ENCODE peak calls at places on chromosomes 6 and 20, in five cellular contexts. T is CD8-positive, alpha-beta memory T cell; X is RWPE1; Q is MM.1S; G is H9. I is an unnamed sample.

GRCh38 chr6:108203189-108204119 is 37.6 kb downstream of the NR2E1 start:
- DNase-seq in T (no peak), X (no peak), Q (no peak), G (no peak), I (no peak)

GRCh38 chr6:73747293-73747692 is 51.3 kb downstream of the CD109 start:
- DNase-seq in T (no peak), X (no peak), Q (peak), G (no peak), I (no peak)

GRCh38 chr20:50528804-50529351 is 18.7 kb downstream of the PTPN1 start:
- DNase-seq in T (no peak), X (no peak), Q (no peak), G (no peak), I (no peak)

GRCh38 chr6:35300848-35301247 is 3.2 kb downstream of the DEF6 start:
- DNase-seq in T (peak), X (no peak), Q (no peak), G (no peak), I (peak)

GRCh38 chr6:33272358-33273128 is 668 bp downstream of the RPS18 start:
- DNase-seq in T (no peak), X (no peak), Q (no peak), G (no peak), I (no peak)

GRCh38 chr6:24534329-24534728 is 39.6 kb downstream of the ALDH5A1 start:
- DNase-seq in T (no peak), X (no peak), Q (no peak), G (no peak), I (no peak)

GRCh38 chr6:104548297-104548696 is 311.4 kb downstream of the HACE1 start:
- DNase-seq in T (no peak), X (no peak), Q (no peak), G (no peak), I (no peak)

GRCh38 chr6:115613488-115613887 is 447.2 kb downstream of the FRK start:
- DNase-seq in T (no peak), X (peak), Q (no peak), G (no peak), I (no peak)

GRCh38 chr6:26440977-26441358 is 664 bp downstream of the BTN3A3 start:
- DNase-seq in T (no peak), X (no peak), Q (no peak), G (no peak), I (no peak)

GRCh38 chr20:61724376-61724775 is 341.3 kb downstream of the TAF4 start:
- DNase-seq in T (no peak), X (no peak), Q (no peak), G (peak), I (no peak)

GRCh38 chr6:125906158-125906998 is 50.2 kb upstream of the HINT3 start:
- DNase-seq in T (peak), X (no peak), Q (peak), G (peak), I (peak)

GRCh38 chr6:4100655-4101054 is 21.7 kb upstream of the FAM217A start:
- DNase-seq in T (no peak), X (no peak), Q (no peak), G (no peak), I (no peak)

GRCh38 chr6:32153835-32154513 is at the start of gene PPT2:
- DNase-seq in T (peak), X (peak), Q (peak), G (peak), I (peak)

GRCh38 chr6:2643935-2644539 is 106.7 kb downstream of the MYLK4 start:
- DNase-seq in T (no peak), X (no peak), Q (no peak), G (no peak), I (no peak)

GRCh38 chr6:107869871-107870270 is 45.8 kb upstream of the SCML4 start:
- DNase-seq in T (no peak), X (no peak), Q (peak), G (no peak), I (no peak)

GRCh38 chr6:123659960-123660748 is 23.4 kb upstream of the TRDN start:
- DNase-seq in T (no peak), X (no peak), Q (no peak), G (no peak), I (no peak)

GRCh38 chr20:59644371-59644939 is 40.1 kb downstream of the PHACTR3 start:
- DNase-seq in T (no peak), X (no peak), Q (no peak), G (no peak), I (no peak)

GRCh38 chr20:32297439-32297838 is 20.0 kb downstream of the KIF3B start:
- DNase-seq in T (no peak), X (no peak), Q (no peak), G (no peak), I (no peak)

GRCh38 chr6:73236147-73236750 is 11.0 kb upstream of the KHDC1L start:
- DNase-seq in T (no peak), X (peak), Q (no peak), G (no peak), I (no peak)

GRCh38 chr6:105211831-105212230 is 32.0 kb upstream of the POPDC3 start:
- DNase-seq in T (no peak), X (peak), Q (no peak), G (no peak), I (no peak)

GRCh38 chr6:169047345-169047744 is 206.3 kb downstream of the THBS2 start:
- DNase-seq in T (no peak), X (no peak), Q (no peak), G (no peak), I (no peak)

GRCh38 chr6:80541186-80541585 is 434.7 kb downstream of the BCKDHB start:
- DNase-seq in T (no peak), X (peak), Q (no peak), G (no peak), I (no peak)

GRCh38 chr6:54614499-54615195 is 231.9 kb upstream of the FAM83B start:
- DNase-seq in T (no peak), X (no peak), Q (no peak), G (peak), I (no peak)

GRCh38 chr6:54618597-54618996 is 228.0 kb upstream of the FAM83B start:
- DNase-seq in T (no peak), X (no peak), Q (no peak), G (no peak), I (no peak)

GRCh38 chr6:54621285-54621684 is 225.3 kb upstream of the FAM83B start:
- DNase-seq in T (no peak), X (peak), Q (peak), G (no peak), I (no peak)

GRCh38 chr6:54619102-54619501 is 227.5 kb upstream of the FAM83B start:
- DNase-seq in T (no peak), X (no peak), Q (no peak), G (no peak), I (no peak)

DNA sequence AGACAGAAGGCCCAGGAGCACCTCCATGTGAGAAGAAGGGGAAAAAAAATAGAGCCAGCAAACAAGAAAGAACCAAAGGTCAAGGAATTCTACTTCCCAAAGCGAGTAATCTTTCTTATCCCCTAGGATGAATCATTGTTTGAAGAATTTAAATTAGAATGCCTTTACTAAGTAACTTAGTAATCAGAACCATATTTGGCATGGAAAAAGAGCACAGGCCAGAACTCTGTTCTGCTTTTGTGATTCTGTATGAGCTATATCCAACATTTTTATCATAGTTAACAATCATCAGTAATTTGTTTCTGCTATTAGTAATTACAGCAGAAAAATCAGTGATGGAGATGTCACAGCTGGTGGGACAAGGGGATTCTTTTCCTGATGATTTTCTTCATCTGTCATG is 228.8 kb upstream of the FAM83B start:
- DNase-seq in T (no peak), X (peak), Q (no peak), G (no peak), I (no peak)
- H3K27ac ChIP-seq in T (no peak), X (no peak), Q (no peak), G (no peak), I (no peak)

GRCh38 chr6:118918326-118918725 is 16.6 kb downstream of the MCM9 start:
- DNase-seq in T (no peak), X (no peak), Q (no peak), G (no peak), I (no peak)
- H3K27ac ChIP-seq in T (no peak), X (no peak), Q (no peak), G (no peak), I (no peak)

GRCh38 chr6:5517781-5518180 is 256.5 kb downstream of the FARS2 start:
- DNase-seq in T (no peak), X (no peak), Q (no peak), G (no peak), I (peak)
- H3K27ac ChIP-seq in T (no peak), X (no peak), Q (no peak), G (no peak), I (no peak)

GRCh38 chr20:10604865-10605440 is 68.8 kb downstream of the JAG1 start:
- DNase-seq in T (no peak), X (no peak), Q (no peak), G (no peak), I (no peak)

GRCh38 chr20:10603378-10603777 is 70.4 kb downstream of the JAG1 start:
- DNase-seq in T (no peak), X (no peak), Q (no peak), G (no peak), I (no peak)

GRCh38 chr20:10602141-10602660 is 71.6 kb downstream of the JAG1 start:
- DNase-seq in T (no peak), X (no peak), Q (no peak), G (no peak), I (no peak)

GRCh38 chr20:10605547-10606195 is 68.1 kb downstream of the JAG1 start:
- DNase-seq in T (no peak), X (no peak), Q (no peak), G (no peak), I (no peak)

DNA sequence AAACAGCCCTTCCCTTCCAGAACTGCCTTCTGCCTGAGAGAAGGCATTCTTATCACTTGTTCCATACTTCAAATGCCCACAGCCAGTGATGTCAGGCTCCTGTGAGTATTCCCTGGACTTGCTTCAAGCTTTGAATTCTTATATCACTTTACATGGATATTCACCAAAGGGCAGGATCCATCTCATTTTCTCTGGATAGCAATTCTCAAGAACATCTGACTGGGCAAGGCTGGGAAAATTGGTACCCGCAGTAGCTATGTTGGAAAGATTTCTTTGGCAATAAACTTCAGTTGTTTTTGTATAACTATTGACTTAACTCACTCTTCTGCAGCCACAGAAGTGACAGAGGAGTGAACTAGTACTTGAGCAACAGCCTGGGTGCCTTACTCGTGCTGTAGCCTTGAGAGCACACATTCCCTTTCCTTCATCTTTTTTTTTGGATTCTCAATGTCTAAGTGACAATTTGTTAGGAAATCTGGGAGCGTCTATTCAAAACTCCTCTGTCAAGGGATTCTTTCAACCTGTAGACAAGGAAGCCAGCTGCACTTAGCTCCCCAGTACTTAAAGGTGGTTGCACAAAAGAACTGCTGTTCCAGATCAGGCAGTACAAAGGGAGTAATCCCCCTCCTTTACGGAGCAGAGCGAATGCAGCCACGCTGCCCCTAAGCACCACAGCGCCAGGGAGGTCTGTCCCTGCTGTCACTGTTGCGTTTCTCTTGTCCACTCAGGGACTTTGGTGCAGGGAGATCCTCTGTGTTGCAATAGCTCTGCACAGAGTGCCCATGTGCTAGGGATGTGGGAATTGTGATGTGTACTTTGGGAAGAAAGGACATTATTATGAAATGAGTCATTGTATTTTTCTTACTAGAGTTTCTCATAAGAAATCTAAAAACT is 69.6 kb downstream of the JAG1 start:
- DNase-seq in T (no peak), X (peak), Q (no peak), G (no peak), I (no peak)
- H3K27ac ChIP-seq in T (no peak), X (peak), Q (no peak), G (no peak), I (no peak)

DNA sequence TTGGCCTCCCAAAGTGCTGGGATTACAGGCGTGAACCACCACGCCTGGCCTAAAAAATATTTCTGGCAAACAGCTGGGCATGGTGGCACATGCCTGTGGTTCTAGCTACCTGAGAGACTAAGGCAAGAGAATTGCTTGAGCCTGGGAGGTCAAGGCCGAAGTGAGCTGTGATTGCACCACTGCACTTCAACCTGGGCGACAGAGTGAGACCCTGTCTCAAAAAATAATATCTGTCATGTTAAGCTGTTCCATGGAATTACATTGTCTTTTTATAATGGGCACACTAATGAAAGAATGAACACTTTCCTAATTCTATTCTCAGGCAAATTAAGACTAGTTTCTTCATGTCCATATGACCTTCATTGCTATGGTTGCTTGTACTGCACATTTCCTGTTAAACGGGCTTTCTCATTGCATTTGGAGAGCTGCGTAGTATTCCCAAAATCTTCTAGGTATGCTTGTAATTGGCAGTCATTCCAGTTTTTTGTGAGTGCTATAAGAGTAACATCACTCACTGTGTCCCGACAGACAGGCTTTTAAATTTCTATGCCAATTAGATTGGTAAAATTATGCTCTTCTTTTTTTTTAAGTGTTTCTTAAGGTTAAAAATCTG is 12.1 kb downstream of the AMD1 start:
- DNase-seq in T (no peak), X (no peak), Q (no peak), G (no peak), I (no peak)
- H3K27ac ChIP-seq in T (no peak), X (peak), Q (no peak), G (no peak), I (no peak)